ENCODE peak calls at places on chromosomes 6 and 20, in seven cellular contexts. One of them, this sample, is unnamed. For H3K27me3, the result is how much of the 10 kb centered on the place peaks cover.

GRCh38 chr6:134636221-134636830 is 313.6 kb downstream of the ALDH8A1 start:
- DNase-seq in spleen: no peak
- DNase-seq in upper lobe of left lung: no peak
- DNase-seq in astrocyte: no peak
- DNase-seq in tibial nerve: no peak
- DNase-seq in CD8-positive, alpha-beta T cell: no peak
- DNase-seq in upper lobe of right lung: no peak
- DNase-seq in this sample: no peak

GRCh38 chr6:142210606-142211005 is 63.5 kb downstream of the VTA1 start:
- DNase-seq in spleen: no peak
- DNase-seq in upper lobe of left lung: no peak
- DNase-seq in astrocyte: no peak
- DNase-seq in tibial nerve: no peak
- DNase-seq in CD8-positive, alpha-beta T cell: no peak
- DNase-seq in upper lobe of right lung: no peak
- DNase-seq in this sample: no peak

GRCh38 chr6:110067837-110068591 is 89.9 kb downstream of the GPR6 start:
- DNase-seq in spleen: no peak
- DNase-seq in upper lobe of left lung: no peak
- DNase-seq in astrocyte: peak
- DNase-seq in tibial nerve: no peak
- DNase-seq in CD8-positive, alpha-beta T cell: no peak
- DNase-seq in upper lobe of right lung: no peak
- DNase-seq in this sample: no peak

GRCh38 chr6:165746331-165746730 is 83.3 kb upstream of the PDE10A start:
- DNase-seq in spleen: no peak
- DNase-seq in upper lobe of left lung: no peak
- DNase-seq in astrocyte: no peak
- DNase-seq in tibial nerve: no peak
- DNase-seq in CD8-positive, alpha-beta T cell: no peak
- DNase-seq in upper lobe of right lung: no peak
- DNase-seq in this sample: no peak

GRCh38 chr6:141482773-141483172 is 650.0 kb upstream of the GJE1 start:
- DNase-seq in spleen: no peak
- DNase-seq in upper lobe of left lung: no peak
- DNase-seq in astrocyte: no peak
- DNase-seq in tibial nerve: no peak
- DNase-seq in CD8-positive, alpha-beta T cell: no peak
- DNase-seq in upper lobe of right lung: no peak
- DNase-seq in this sample: no peak

GRCh38 chr20:2342243-2342642 is 38.5 kb upstream of the TGM6 start:
- DNase-seq in spleen: no peak
- DNase-seq in upper lobe of left lung: no peak
- DNase-seq in astrocyte: no peak
- DNase-seq in tibial nerve: no peak
- DNase-seq in CD8-positive, alpha-beta T cell: no peak
- DNase-seq in upper lobe of right lung: no peak
- DNase-seq in this sample: no peak

GRCh38 chr6:153804755-153805330 is 234.2 kb upstream of the OPRM1 start:
- DNase-seq in spleen: no peak
- DNase-seq in upper lobe of left lung: no peak
- DNase-seq in astrocyte: no peak
- DNase-seq in tibial nerve: no peak
- DNase-seq in CD8-positive, alpha-beta T cell: no peak
- DNase-seq in upper lobe of right lung: no peak
- DNase-seq in this sample: no peak

GRCh38 chr6:77055711-77056110 is 407.6 kb downstream of the HTR1B start:
- DNase-seq in spleen: no peak
- DNase-seq in upper lobe of left lung: no peak
- DNase-seq in astrocyte: no peak
- DNase-seq in tibial nerve: no peak
- DNase-seq in CD8-positive, alpha-beta T cell: no peak
- DNase-seq in upper lobe of right lung: no peak
- DNase-seq in this sample: no peak

GRCh38 chr6:158711264-158711663 is 61.4 kb downstream of the SYTL3 start:
- DNase-seq in spleen: peak
- DNase-seq in upper lobe of left lung: no peak
- DNase-seq in astrocyte: peak
- DNase-seq in tibial nerve: no peak
- DNase-seq in CD8-positive, alpha-beta T cell: no peak
- DNase-seq in upper lobe of right lung: no peak
- DNase-seq in this sample: no peak

GRCh38 chr6:85756982-85757381 is 114.3 kb upstream of the SYNCRIP start:
- DNase-seq in spleen: no peak
- DNase-seq in upper lobe of left lung: no peak
- DNase-seq in astrocyte: peak
- DNase-seq in tibial nerve: no peak
- DNase-seq in CD8-positive, alpha-beta T cell: no peak
- DNase-seq in upper lobe of right lung: no peak
- DNase-seq in this sample: no peak

GRCh38 chr20:36784900-36785299 is 11.3 kb upstream of the DSN1 start:
- DNase-seq in spleen: no peak
- DNase-seq in upper lobe of left lung: peak
- DNase-seq in astrocyte: no peak
- DNase-seq in tibial nerve: no peak
- DNase-seq in CD8-positive, alpha-beta T cell: no peak
- DNase-seq in upper lobe of right lung: no peak
- DNase-seq in this sample: no peak

DNA sequence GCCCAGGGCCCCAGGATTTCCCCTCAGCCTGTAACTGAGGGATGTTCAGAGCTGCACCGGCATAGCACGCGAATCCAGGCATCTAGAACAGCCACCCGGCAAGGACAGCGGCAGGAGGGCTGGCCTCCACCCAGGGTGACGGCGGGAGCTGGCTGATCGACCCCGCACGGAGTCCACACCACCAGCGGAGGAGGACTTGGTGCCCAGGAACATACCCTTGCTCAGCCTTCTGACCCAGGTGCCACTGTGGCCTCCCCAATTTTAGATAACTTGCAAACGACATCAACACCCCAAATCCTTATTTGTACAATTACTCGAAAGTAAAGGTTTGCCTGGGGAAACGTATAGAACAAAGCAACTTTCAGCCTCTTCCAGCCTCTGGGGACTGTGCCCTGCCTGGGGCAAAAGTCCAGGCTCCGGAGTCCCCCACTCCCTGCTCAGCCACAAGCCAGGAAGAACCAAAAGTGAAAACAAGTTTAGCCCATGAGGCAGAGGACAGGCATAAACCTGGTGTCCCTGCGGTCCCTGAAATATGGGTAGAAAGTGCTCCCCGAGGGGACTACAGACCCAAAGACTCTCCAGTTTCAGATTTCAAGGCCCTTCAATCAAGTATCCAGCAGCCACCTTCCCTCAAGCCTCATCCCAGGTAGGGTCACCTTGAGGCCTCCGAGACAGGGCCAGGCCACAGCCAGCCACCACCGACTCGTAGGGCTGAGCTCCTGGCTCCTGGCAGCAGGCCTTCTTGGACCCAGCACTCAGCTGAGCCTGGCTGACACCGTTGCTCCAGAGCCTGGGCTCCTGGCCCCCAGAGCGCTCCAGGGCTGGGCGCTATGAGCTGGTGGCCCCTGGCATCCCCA is 3.2 kb downstream of the GATA5 start:
- DNase-seq in spleen: no peak
- DNase-seq in upper lobe of left lung: peak
- DNase-seq in astrocyte: no peak
- DNase-seq in tibial nerve: no peak
- DNase-seq in CD8-positive, alpha-beta T cell: no peak
- DNase-seq in upper lobe of right lung: no peak
- DNase-seq in this sample: peak
- H3K27me3 ChIP-seq in spleen: half or more
- H3K27me3 ChIP-seq in upper lobe of left lung: under half
- H3K27me3 ChIP-seq in astrocyte: half or more
- H3K27me3 ChIP-seq in tibial nerve: half or more
- H3K27me3 ChIP-seq in CD8-positive, alpha-beta T cell: under half
- H3K27me3 ChIP-seq in upper lobe of right lung: half or more
- H3K27me3 ChIP-seq in this sample: half or more

GRCh38 chr6:6798430-6798829 is 209.9 kb downstream of the LY86 start:
- DNase-seq in spleen: no peak
- DNase-seq in upper lobe of left lung: no peak
- DNase-seq in astrocyte: no peak
- DNase-seq in tibial nerve: no peak
- DNase-seq in CD8-positive, alpha-beta T cell: no peak
- DNase-seq in upper lobe of right lung: no peak
- DNase-seq in this sample: no peak
- H3K4me3 ChIP-seq in spleen: no peak
- H3K4me3 ChIP-seq in upper lobe of left lung: no peak
- H3K4me3 ChIP-seq in astrocyte: no peak
- H3K4me3 ChIP-seq in tibial nerve: no peak
- H3K4me3 ChIP-seq in CD8-positive, alpha-beta T cell: no peak
- H3K4me3 ChIP-seq in upper lobe of right lung: no peak
- H3K4me3 ChIP-seq in this sample: no peak

DNA sequence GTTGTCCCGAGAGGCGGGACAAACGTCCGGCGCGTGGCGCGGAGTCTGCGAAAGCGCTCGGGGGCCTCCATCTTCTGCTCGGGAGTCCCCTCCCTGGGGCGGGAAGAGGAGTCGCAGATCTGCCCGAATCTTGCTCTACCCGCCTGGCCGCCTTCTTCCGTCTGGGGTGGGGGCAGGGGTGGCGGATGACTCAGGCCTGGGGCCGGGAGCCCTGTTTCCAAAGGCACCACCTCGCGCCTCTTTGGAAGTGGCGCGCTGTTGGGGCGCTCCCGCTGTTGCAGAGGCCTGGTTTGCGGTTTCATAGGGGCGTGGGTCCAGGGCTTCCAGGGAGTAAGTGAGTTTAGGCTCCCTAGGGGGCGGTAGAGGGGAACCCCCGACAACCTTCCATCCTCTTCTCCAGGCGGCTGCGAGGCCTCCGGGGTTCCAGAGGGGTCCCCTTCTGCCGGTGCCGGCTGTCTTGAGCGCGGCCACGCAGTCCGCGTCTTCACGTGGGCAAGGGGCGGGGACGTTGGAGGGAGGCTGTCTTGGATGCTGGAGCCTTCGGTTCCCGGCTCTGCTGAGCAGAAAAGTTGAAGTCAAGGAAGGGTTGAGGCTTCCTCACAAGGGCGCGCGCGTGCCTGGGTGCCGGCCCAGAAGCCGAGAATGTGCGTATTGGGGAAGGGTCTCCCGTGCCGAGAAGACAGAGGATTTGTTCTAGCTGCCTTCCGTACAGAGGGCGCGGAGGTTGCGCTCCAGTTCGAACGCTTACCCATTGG is 2.6 kb upstream of the TFAP2C start:
- DNase-seq in spleen: no peak
- DNase-seq in upper lobe of left lung: peak
- DNase-seq in astrocyte: no peak
- DNase-seq in tibial nerve: no peak
- DNase-seq in CD8-positive, alpha-beta T cell: no peak
- DNase-seq in upper lobe of right lung: no peak
- DNase-seq in this sample: peak
- H3K27me3 ChIP-seq in spleen: half or more
- H3K27me3 ChIP-seq in upper lobe of left lung: half or more
- H3K27me3 ChIP-seq in astrocyte: half or more
- H3K27me3 ChIP-seq in tibial nerve: half or more
- H3K27me3 ChIP-seq in CD8-positive, alpha-beta T cell: under half
- H3K27me3 ChIP-seq in upper lobe of right lung: half or more
- H3K27me3 ChIP-seq in this sample: under half

DNA sequence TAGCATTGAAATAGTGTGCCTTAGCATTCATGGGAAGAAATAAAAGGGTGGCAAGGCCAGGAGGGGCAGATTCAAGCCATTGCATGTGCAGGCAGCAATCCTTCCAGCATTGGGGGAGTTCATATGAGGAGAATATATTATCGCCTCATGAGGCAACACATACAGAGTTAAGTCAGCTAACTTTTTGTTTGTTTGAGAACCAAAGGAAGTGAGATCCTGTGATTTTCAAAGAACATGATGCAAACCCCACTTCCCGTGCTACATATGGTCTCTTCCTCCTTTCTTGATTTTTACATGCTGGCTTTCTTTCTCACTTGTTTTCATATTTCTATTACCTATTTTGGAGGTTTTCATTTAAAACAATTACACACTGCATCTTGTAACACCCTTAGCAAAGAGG is 579.7 kb upstream of the ARID1B start:
- DNase-seq in spleen: no peak
- DNase-seq in upper lobe of left lung: no peak
- DNase-seq in astrocyte: no peak
- DNase-seq in tibial nerve: no peak
- DNase-seq in CD8-positive, alpha-beta T cell: no peak
- DNase-seq in upper lobe of right lung: no peak
- DNase-seq in this sample: no peak
- H3K4me3 ChIP-seq in spleen: no peak
- H3K4me3 ChIP-seq in upper lobe of left lung: no peak
- H3K4me3 ChIP-seq in astrocyte: no peak
- H3K4me3 ChIP-seq in tibial nerve: no peak
- H3K4me3 ChIP-seq in CD8-positive, alpha-beta T cell: no peak
- H3K4me3 ChIP-seq in upper lobe of right lung: no peak
- H3K4me3 ChIP-seq in this sample: no peak

DNA sequence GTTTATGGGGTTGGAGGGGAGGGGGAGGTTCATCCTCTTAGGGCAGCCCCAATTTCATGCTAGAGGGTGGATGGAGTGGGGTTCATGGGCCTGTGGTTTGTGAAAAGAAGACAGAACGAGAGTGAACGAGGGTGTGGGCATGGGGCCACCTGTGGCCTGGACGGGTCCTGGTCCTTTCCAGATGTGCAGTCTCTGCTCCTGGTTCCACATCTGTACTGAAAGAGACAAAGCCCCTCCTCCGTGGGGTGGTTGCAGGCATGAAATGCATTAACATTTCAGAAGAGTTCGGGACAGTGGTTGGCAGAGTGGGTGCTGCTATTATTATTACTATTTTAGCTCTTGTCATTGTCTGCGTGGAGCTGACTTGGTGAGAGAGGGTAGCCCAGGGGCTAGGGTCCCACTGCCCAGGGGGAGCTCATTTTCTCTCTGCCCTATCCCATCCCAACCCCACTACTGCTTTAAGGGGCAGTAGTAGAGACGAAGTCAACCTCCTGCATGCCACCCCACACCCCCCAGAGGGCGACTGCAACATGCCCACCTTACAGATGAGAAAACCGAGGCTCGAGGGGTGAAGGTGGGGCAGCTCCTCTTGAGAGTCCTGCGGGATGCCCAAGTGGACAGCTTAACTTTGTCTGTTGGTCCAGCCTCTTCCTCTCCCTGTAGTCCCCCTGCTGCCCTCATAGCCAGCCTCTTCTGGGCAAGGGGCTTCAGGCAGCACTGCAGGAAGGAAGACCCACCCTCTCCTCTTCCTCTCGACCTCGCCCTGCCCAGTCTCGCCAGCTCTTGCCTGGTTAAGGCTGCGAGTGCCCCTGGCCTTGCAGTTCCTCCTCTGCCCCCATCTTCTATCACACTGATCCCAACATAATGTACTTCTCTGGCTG is 8.4 kb downstream of the BPIFB2 start:
- DNase-seq in spleen: peak
- DNase-seq in upper lobe of left lung: no peak
- DNase-seq in astrocyte: no peak
- DNase-seq in tibial nerve: no peak
- DNase-seq in CD8-positive, alpha-beta T cell: no peak
- DNase-seq in upper lobe of right lung: peak
- DNase-seq in this sample: peak
- H3K27me3 ChIP-seq in spleen: under half
- H3K27me3 ChIP-seq in upper lobe of left lung: under half
- H3K27me3 ChIP-seq in astrocyte: under half
- H3K27me3 ChIP-seq in tibial nerve: under half
- H3K27me3 ChIP-seq in CD8-positive, alpha-beta T cell: under half
- H3K27me3 ChIP-seq in upper lobe of right lung: under half
- H3K27me3 ChIP-seq in this sample: under half

GRCh38 chr6:33321227-33321626 is 3.7 kb upstream of the ZBTB22 start:
- DNase-seq in spleen: peak
- DNase-seq in upper lobe of left lung: no peak
- DNase-seq in astrocyte: no peak
- DNase-seq in tibial nerve: no peak
- DNase-seq in CD8-positive, alpha-beta T cell: no peak
- DNase-seq in upper lobe of right lung: no peak
- DNase-seq in this sample: no peak
- H3K4me3 ChIP-seq in spleen: peak
- H3K4me3 ChIP-seq in upper lobe of left lung: peak
- H3K4me3 ChIP-seq in astrocyte: peak
- H3K4me3 ChIP-seq in tibial nerve: peak
- H3K4me3 ChIP-seq in CD8-positive, alpha-beta T cell: peak
- H3K4me3 ChIP-seq in upper lobe of right lung: peak
- H3K4me3 ChIP-seq in this sample: no peak

This sample was measured in RWPE2.